ENCODE peak calls at places on chromosomes 11 and 22, in ten cellular contexts. One of them, this sample, is unnamed.

GRCh38 chr11:93034031-93034430 is 64.6 kb downstream of the MTNR1B start:
- DNase-seq in gastrocnemius medialis: no peak
- DNase-seq in H54: no peak
- DNase-seq in H1: no peak
- DNase-seq in endothelial cell of umbilical vein: no peak
- DNase-seq in stomach: peak; percentile 42
- DNase-seq in HCT116: no peak
- DNase-seq in right lobe of liver: peak; percentile 92
- DNase-seq in spleen: no peak
- DNase-seq in NB4: no peak
- DNase-seq in this sample: no peak

GRCh38 chr11:15875934-15876333 is 480.4 kb downstream of the SOX6 start:
- DNase-seq in gastrocnemius medialis: no peak
- DNase-seq in H54: no peak
- DNase-seq in H1: no peak
- DNase-seq in endothelial cell of umbilical vein: no peak
- DNase-seq in stomach: no peak
- DNase-seq in HCT116: no peak
- DNase-seq in right lobe of liver: no peak
- DNase-seq in spleen: no peak
- DNase-seq in NB4: no peak
- DNase-seq in this sample: no peak

GRCh38 chr11:37141707-37142106 is 543.7 kb upstream of the RAG2 start:
- DNase-seq in gastrocnemius medialis: no peak
- DNase-seq in H54: no peak
- DNase-seq in H1: no peak
- DNase-seq in endothelial cell of umbilical vein: no peak
- DNase-seq in stomach: no peak
- DNase-seq in HCT116: no peak
- DNase-seq in right lobe of liver: peak; percentile 44
- DNase-seq in spleen: no peak
- DNase-seq in NB4: peak; percentile 10
- DNase-seq in this sample: no peak

GRCh38 chr22:41925783-41926460 is 684 bp downstream of the TNFRSF13C start:
- DNase-seq in gastrocnemius medialis: peak; percentile 70
- DNase-seq in H54: no peak
- DNase-seq in H1: no peak
- DNase-seq in endothelial cell of umbilical vein: peak; percentile 49
- DNase-seq in stomach: peak; percentile 87
- DNase-seq in HCT116: no peak
- DNase-seq in right lobe of liver: peak; percentile 73
- DNase-seq in spleen: peak; percentile 95
- DNase-seq in NB4: peak; percentile 76
- DNase-seq in this sample: peak; percentile 69

GRCh38 chr11:36066891-36067290 is 123.0 kb downstream of the LDLRAD3 start:
- DNase-seq in gastrocnemius medialis: no peak
- DNase-seq in H54: no peak
- DNase-seq in H1: no peak
- DNase-seq in endothelial cell of umbilical vein: no peak
- DNase-seq in stomach: no peak
- DNase-seq in HCT116: no peak
- DNase-seq in right lobe of liver: no peak
- DNase-seq in spleen: no peak
- DNase-seq in NB4: no peak
- DNase-seq in this sample: no peak

GRCh38 chr11:67628710-67629385 is 889 bp downstream of the NUDT8 start:
- DNase-seq in gastrocnemius medialis: no peak
- DNase-seq in H54: no peak
- DNase-seq in H1: no peak
- DNase-seq in endothelial cell of umbilical vein: no peak
- DNase-seq in stomach: no peak
- DNase-seq in HCT116: no peak
- DNase-seq in right lobe of liver: peak; percentile 53
- DNase-seq in spleen: no peak
- DNase-seq in NB4: no peak
- DNase-seq in this sample: no peak

GRCh38 chr11:14259186-14259784 is 99.7 kb downstream of the RRAS2 start:
- DNase-seq in gastrocnemius medialis: no peak
- DNase-seq in H54: no peak
- DNase-seq in H1: no peak
- DNase-seq in endothelial cell of umbilical vein: no peak
- DNase-seq in stomach: no peak
- DNase-seq in HCT116: no peak
- DNase-seq in right lobe of liver: no peak
- DNase-seq in spleen: no peak
- DNase-seq in NB4: no peak
- DNase-seq in this sample: no peak

GRCh38 chr11:72844356-72844755 is 30.1 kb downstream of the ATG16L2 start:
- DNase-seq in gastrocnemius medialis: no peak
- DNase-seq in H54: no peak
- DNase-seq in H1: no peak
- DNase-seq in endothelial cell of umbilical vein: no peak
- DNase-seq in stomach: no peak
- DNase-seq in HCT116: no peak
- DNase-seq in right lobe of liver: no peak
- DNase-seq in spleen: no peak
- DNase-seq in NB4: no peak
- DNase-seq in this sample: no peak

GRCh38 chr22:39253427-39254070 is 8.8 kb upstream of the PDGFB start:
- DNase-seq in gastrocnemius medialis: peak; percentile 94
- DNase-seq in H54: peak; percentile 80
- DNase-seq in H1: no peak
- DNase-seq in endothelial cell of umbilical vein: peak; percentile 92
- DNase-seq in stomach: peak; percentile 89
- DNase-seq in HCT116: peak; percentile 73
- DNase-seq in right lobe of liver: no peak
- DNase-seq in spleen: no peak
- DNase-seq in NB4: peak; percentile 36
- DNase-seq in this sample: peak; percentile 62

GRCh38 chr11:65551572-65552398 is 6.4 kb downstream of the LTBP3 start:
- DNase-seq in gastrocnemius medialis: peak; percentile 58
- DNase-seq in H54: no peak
- DNase-seq in H1: no peak
- DNase-seq in endothelial cell of umbilical vein: peak; percentile 44
- DNase-seq in stomach: peak; percentile 81
- DNase-seq in HCT116: peak; percentile 64
- DNase-seq in right lobe of liver: peak; percentile 78
- DNase-seq in spleen: peak; percentile 94
- DNase-seq in NB4: peak; percentile 62
- DNase-seq in this sample: peak; percentile 74

GRCh38 chr11:121367434-121367833 is 74.9 kb downstream of the SC5D start:
- DNase-seq in gastrocnemius medialis: no peak
- DNase-seq in H54: no peak
- DNase-seq in H1: no peak
- DNase-seq in endothelial cell of umbilical vein: no peak
- DNase-seq in stomach: no peak
- DNase-seq in HCT116: no peak
- DNase-seq in right lobe of liver: no peak
- DNase-seq in spleen: no peak
- DNase-seq in NB4: peak; percentile 86
- DNase-seq in this sample: no peak

GRCh38 chr11:15157738-15158137 is 43.0 kb downstream of the INSC start:
- DNase-seq in gastrocnemius medialis: no peak
- DNase-seq in H54: no peak
- DNase-seq in H1: no peak
- DNase-seq in endothelial cell of umbilical vein: no peak
- DNase-seq in stomach: no peak
- DNase-seq in HCT116: no peak
- DNase-seq in right lobe of liver: no peak
- DNase-seq in spleen: no peak
- DNase-seq in NB4: no peak
- DNase-seq in this sample: no peak

GRCh38 chr22:42365337-42365865 is 66.8 kb downstream of the NFAM1 start:
- DNase-seq in gastrocnemius medialis: no peak
- DNase-seq in H54: no peak
- DNase-seq in H1: no peak
- DNase-seq in endothelial cell of umbilical vein: no peak
- DNase-seq in stomach: no peak
- DNase-seq in HCT116: no peak
- DNase-seq in right lobe of liver: no peak
- DNase-seq in spleen: no peak
- DNase-seq in NB4: no peak
- DNase-seq in this sample: no peak

DNA sequence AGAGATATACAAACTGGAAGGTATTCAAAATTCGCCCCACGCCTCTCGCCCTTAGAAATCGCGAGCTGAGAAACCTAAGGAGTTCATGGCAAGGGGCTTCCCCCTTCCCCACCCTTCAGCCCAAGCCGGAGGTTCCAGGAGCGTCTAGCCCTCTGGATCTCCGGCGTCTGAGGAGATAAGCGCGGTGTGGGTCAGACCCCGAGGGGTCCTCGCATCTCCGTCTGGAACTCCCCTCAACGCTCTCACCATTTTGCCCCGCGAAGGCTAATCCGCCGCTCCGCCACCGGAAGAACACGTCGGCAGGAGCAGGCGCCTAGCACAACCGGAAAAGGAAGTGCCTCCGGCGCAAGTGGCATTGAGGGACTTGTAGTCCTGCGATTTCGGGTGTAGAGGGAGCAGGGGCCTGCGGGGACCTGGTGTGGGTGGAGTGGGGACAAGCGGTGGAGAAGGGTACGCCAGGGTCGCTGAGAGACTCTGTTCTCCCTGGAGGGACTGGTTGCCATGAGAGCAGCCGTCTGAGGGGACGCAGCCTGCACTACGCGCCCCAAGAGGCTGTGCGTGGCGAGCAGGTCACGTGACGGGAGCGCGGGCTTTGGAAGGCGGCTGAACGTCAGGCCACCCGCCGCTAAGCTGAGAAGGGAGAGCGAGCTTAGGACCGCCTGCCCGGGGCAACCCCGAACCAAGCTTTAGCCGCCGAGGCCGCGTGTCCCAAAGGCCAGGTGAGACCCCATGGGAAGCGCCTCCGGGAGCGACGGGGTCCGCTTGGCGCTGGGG is at the start of the genes FEN1 and TMEM258:
- DNase-seq in gastrocnemius medialis: peak; percentile 83
- DNase-seq in H54: peak; percentile 84
- DNase-seq in H1: peak; percentile 80
- DNase-seq in endothelial cell of umbilical vein: peak; percentile 98
- DNase-seq in stomach: peak; percentile 89
- DNase-seq in HCT116: peak; percentile 88
- DNase-seq in right lobe of liver: peak; percentile 89
- DNase-seq in spleen: peak; percentile 98
- DNase-seq in NB4: peak; percentile 95
- DNase-seq in this sample: peak; percentile 95
- TF ChIP-seq POLR2A in gastrocnemius medialis: peak; percentile 58
- TF ChIP-seq POLR2A in H54: peak; percentile 76
- TF ChIP-seq POLR2A in H1: peak; percentile 57
- TF ChIP-seq POLR2A in endothelial cell of umbilical vein: peak; percentile 90
- TF ChIP-seq POLR2A in stomach: no peak
- TF ChIP-seq POLR2A in HCT116: peak; percentile 73
- TF ChIP-seq POLR2A in right lobe of liver: peak; percentile 64
- TF ChIP-seq POLR2A in spleen: no peak
- TF ChIP-seq POLR2A in NB4: peak; percentile 96
- TF ChIP-seq POLR2A in this sample: peak; percentile 92

GRCh38 chr11:33507967-33508366 is 192.7 kb downstream of the C11orf91 start:
- DNase-seq in gastrocnemius medialis: no peak
- DNase-seq in H54: no peak
- DNase-seq in H1: no peak
- DNase-seq in endothelial cell of umbilical vein: no peak
- DNase-seq in stomach: no peak
- DNase-seq in HCT116: peak; percentile 6
- DNase-seq in right lobe of liver: no peak
- DNase-seq in spleen: no peak
- DNase-seq in NB4: peak; percentile 40
- DNase-seq in this sample: no peak

GRCh38 chr11:33505140-33505539 is 195.5 kb downstream of the C11orf91 start:
- DNase-seq in gastrocnemius medialis: no peak
- DNase-seq in H54: no peak
- DNase-seq in H1: no peak
- DNase-seq in endothelial cell of umbilical vein: no peak
- DNase-seq in stomach: no peak
- DNase-seq in HCT116: no peak
- DNase-seq in right lobe of liver: no peak
- DNase-seq in spleen: no peak
- DNase-seq in NB4: no peak
- DNase-seq in this sample: no peak

DNA sequence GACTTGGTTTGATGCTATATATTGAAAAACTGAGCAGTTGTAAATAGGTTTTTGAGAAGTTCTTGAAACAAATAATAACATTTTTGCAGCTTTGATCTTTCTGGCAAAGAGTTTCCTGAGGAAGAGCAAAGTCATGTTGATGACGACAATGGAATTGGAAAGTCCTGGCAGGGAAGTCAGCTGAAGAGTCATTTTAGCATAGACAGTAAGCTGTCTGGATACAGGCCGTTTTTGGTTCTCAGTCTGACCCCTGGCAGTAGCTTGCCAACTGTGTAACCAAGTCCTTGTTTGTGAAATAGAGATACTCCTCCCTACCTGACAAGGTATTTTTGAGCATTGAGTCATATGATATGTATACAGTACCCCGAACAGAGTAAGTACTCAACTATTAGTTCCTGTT is 193.3 kb downstream of the C11orf91 start:
- DNase-seq in gastrocnemius medialis: no peak
- DNase-seq in H54: no peak
- DNase-seq in H1: no peak
- DNase-seq in endothelial cell of umbilical vein: peak; percentile 6
- DNase-seq in stomach: no peak
- DNase-seq in HCT116: no peak
- DNase-seq in right lobe of liver: no peak
- DNase-seq in spleen: no peak
- DNase-seq in NB4: no peak
- DNase-seq in this sample: no peak
- TF ChIP-seq POLR2A in gastrocnemius medialis: no peak
- TF ChIP-seq POLR2A in H54: no peak
- TF ChIP-seq POLR2A in H1: no peak
- TF ChIP-seq POLR2A in endothelial cell of umbilical vein: no peak
- TF ChIP-seq POLR2A in stomach: no peak
- TF ChIP-seq POLR2A in HCT116: no peak
- TF ChIP-seq POLR2A in right lobe of liver: no peak
- TF ChIP-seq POLR2A in spleen: no peak
- TF ChIP-seq POLR2A in NB4: no peak
- TF ChIP-seq POLR2A in this sample: no peak

GRCh38 chr11:57426439-57426753 is 525 bp downstream of the SLC43A3 start:
- DNase-seq in gastrocnemius medialis: no peak
- DNase-seq in H54: no peak
- DNase-seq in H1: no peak
- DNase-seq in endothelial cell of umbilical vein: no peak
- DNase-seq in stomach: no peak
- DNase-seq in HCT116: no peak
- DNase-seq in right lobe of liver: no peak
- DNase-seq in spleen: no peak
- DNase-seq in NB4: peak; percentile 44
- DNase-seq in this sample: peak; percentile 63
- TF ChIP-seq POLR2A in gastrocnemius medialis: no peak
- TF ChIP-seq POLR2A in H54: no peak
- TF ChIP-seq POLR2A in H1: no peak
- TF ChIP-seq POLR2A in endothelial cell of umbilical vein: no peak
- TF ChIP-seq POLR2A in stomach: no peak
- TF ChIP-seq POLR2A in HCT116: no peak
- TF ChIP-seq POLR2A in right lobe of liver: no peak
- TF ChIP-seq POLR2A in spleen: no peak
- TF ChIP-seq POLR2A in NB4: no peak
- TF ChIP-seq POLR2A in this sample: no peak

GRCh38 chr11:56764976-56765375 is 16.5 kb upstream of the OR9G4 start:
- DNase-seq in gastrocnemius medialis: no peak
- DNase-seq in H54: no peak
- DNase-seq in H1: no peak
- DNase-seq in endothelial cell of umbilical vein: no peak
- DNase-seq in stomach: no peak
- DNase-seq in HCT116: no peak
- DNase-seq in right lobe of liver: no peak
- DNase-seq in spleen: no peak
- DNase-seq in NB4: no peak
- DNase-seq in this sample: no peak
- TF ChIP-seq POLR2A in gastrocnemius medialis: no peak
- TF ChIP-seq POLR2A in H54: no peak
- TF ChIP-seq POLR2A in H1: no peak
- TF ChIP-seq POLR2A in endothelial cell of umbilical vein: no peak
- TF ChIP-seq POLR2A in stomach: no peak
- TF ChIP-seq POLR2A in HCT116: no peak
- TF ChIP-seq POLR2A in right lobe of liver: no peak
- TF ChIP-seq POLR2A in spleen: no peak
- TF ChIP-seq POLR2A in NB4: no peak
- TF ChIP-seq POLR2A in this sample: no peak

This sample was measured in erythroblast.